ENCODE peak calls at places on chromosomes 2 and 18, in five cellular contexts. C is IMR-90, G is psoas muscle, Y is cardiac fibroblast, X is esophagus squamous epithelium. U is an unnamed sample.

GRCh38 chr18:59634096-59634495 is 63.1 kb downstream of the CCBE1 start:
- DNase-seq in G (no peak), X (no peak), Y (peak), C (no peak), U (no peak)

GRCh38 chr18:74480149-74480651 is 16.0 kb upstream of the CNDP2 start:
- DNase-seq in Y (no peak), G (no peak), X (no peak), C (no peak), U (no peak)

GRCh38 chr18:49016648-49017539 is 66.1 kb upstream of the SMAD7 start:
- DNase-seq in G (no peak), Y (peak), C (peak), X (no peak), U (peak)

GRCh38 chr2:178891265-178891958 is 84.2 kb upstream of the TTN start:
- DNase-seq in X (no peak), G (no peak), Y (peak), C (peak), U (no peak)

GRCh38 chr2:97997774-97998392 is 2.1 kb upstream of the TMEM131 start:
- DNase-seq in C (no peak), Y (no peak), G (no peak), X (no peak), U (no peak)

GRCh38 chr18:10010611-10011015 is 96.8 kb downstream of the VAPA start:
- DNase-seq in C (peak), G (peak), Y (peak), X (no peak), U (peak)

GRCh38 chr18:38534073-38534472 is 968.5 kb upstream of the CELF4 start:
- DNase-seq in G (no peak), X (no peak), C (no peak), Y (no peak), U (no peak)

GRCh38 chr18:22703883-22704626 is 229.1 kb upstream of the RBBP8 start:
- DNase-seq in Y (peak), C (peak), G (no peak), X (no peak), U (no peak)

GRCh38 chr2:68333931-68334330 is 14.2 kb upstream of the CNRIP1 start:
- DNase-seq in G (no peak), X (no peak), C (no peak), Y (no peak), U (no peak)

GRCh38 chr2:112664689-112665088 is 18.9 kb downstream of the SLC20A1 start:
- DNase-seq in X (no peak), Y (no peak), C (no peak), G (no peak), U (no peak)

GRCh38 chr2:108825254-108825653 is 38.7 kb downstream of the CCDC138 start:
- DNase-seq in C (no peak), Y (no peak), G (no peak), X (no peak), U (no peak)

GRCh38 chr18:34729740-34730338 is 19.7 kb downstream of the DTNA start:
- DNase-seq in G (no peak), X (no peak), C (no peak), Y (peak), U (no peak)

GRCh38 chr2:74374509-74375205 is 5.5 kb downstream of the DCTN1 start:
- DNase-seq in G (peak), Y (peak), C (peak), X (no peak), U (no peak)

GRCh38 chr18:8615397-8616025 is 6.3 kb downstream of the RAB12 start:
- DNase-seq in G (no peak), C (peak), X (no peak), Y (peak), U (no peak)

GRCh38 chr2:216678098-216678465 is 17.3 kb downstream of the IGFBP5 start:
- DNase-seq in G (no peak), X (no peak), Y (no peak), C (no peak), U (no peak)

GRCh38 chr2:27370816-27371620 is 602 bp downstream of the SNX17 start:
- DNase-seq in G (peak), Y (peak), X (no peak), C (peak), U (no peak)

GRCh38 chr18:79680100-79680879 is 687 bp downstream of the CTDP1 start:
- DNase-seq in Y (peak), X (no peak), C (peak), G (peak), U (no peak)

GRCh38 chr2:23354554-23354953 is 30.4 kb upstream of the KLHL29 start:
- DNase-seq in Y (no peak), X (no peak), C (no peak), G (no peak), U (peak)

GRCh38 chr18:77140439-77141109 is 8.0 kb upstream of the MBP start:
- DNase-seq in X (no peak), G (no peak), Y (no peak), C (no peak), U (no peak)

GRCh38 chr18:56447972-56448371 is 190.4 kb downstream of the TXNL1 start:
- DNase-seq in X (no peak), G (no peak), Y (no peak), C (peak), U (no peak)

GRCh38 chr18:58438984-58439311 is 189.9 kb downstream of the ALPK2 start:
- DNase-seq in C (no peak), X (no peak), G (no peak), Y (no peak), U (no peak)

GRCh38 chr2:225895126-225895525 is 495.6 kb downstream of the NYAP2 start:
- DNase-seq in Y (peak), C (peak), G (no peak), X (no peak), U (no peak)

GRCh38 chr2:215713393-215713792 is 277.5 kb upstream of the FN1 start:
- DNase-seq in G (no peak), C (peak), X (no peak), Y (peak), U (no peak)

GRCh38 chr2:234496835-234497591 is at the start of gene ARL4C:
- DNase-seq in C (peak), Y (peak), X (no peak), G (peak), U (no peak)

GRCh38 chr2:234488913-234489451 is 7.9 kb downstream of the ARL4C start:
- DNase-seq in C (no peak), Y (no peak), G (no peak), X (no peak), U (no peak)

GRCh38 chr2:9221223-9221622 is 14.6 kb downstream of the ASAP2 start:
- DNase-seq in Y (peak), X (no peak), G (no peak), C (no peak), U (no peak)

GRCh38 chr2:64327510-64328414 is 126.2 kb upstream of the LGALSL start:
- DNase-seq in C (no peak), Y (peak), G (no peak), X (no peak), U (peak)

GRCh38 chr2:27243391-27244130 is 19.3 kb downstream of the SLC30A3 start:
- DNase-seq in G (no peak), C (no peak), Y (no peak), X (no peak), U (no peak)

GRCh38 chr2:186256540-186256939 is 229.5 kb upstream of the ZC3H15 start:
- DNase-seq in X (no peak), Y (peak), G (no peak), C (peak), U (no peak)

GRCh38 chr2:207256476-207257207 is 90.9 kb upstream of the KLF7 start:
- DNase-seq in G (no peak), C (peak), Y (peak), X (no peak), U (no peak)

GRCh38 chr2:128422571-128422970 is 103.9 kb upstream of the HS6ST1 start:
- DNase-seq in X (no peak), C (peak), G (no peak), Y (peak), U (peak)

GRCh38 chr2:36366491-36367120 is 11.0 kb downstream of the CRIM1 start:
- DNase-seq in G (no peak), X (no peak), C (no peak), Y (peak), U (no peak)

GRCh38 chr2:96534701-96535181 is 1.8 kb upstream of the ARID5A start:
- DNase-seq in Y (no peak), C (no peak), X (no peak), G (no peak), U (no peak)

GRCh38 chr18:55069497-55069896 is 110.2 kb upstream of the CCDC68 start:
- DNase-seq in Y (no peak), X (no peak), G (no peak), C (no peak), U (no peak)

GRCh38 chr2:125167152-125167551 is 1142.1 kb downstream of the CNTNAP5 start:
- DNase-seq in Y (no peak), C (peak), X (no peak), G (no peak), U (no peak)

GRCh38 chr2:172215172-172215935 is 112.7 kb upstream of the DLX2 start:
- DNase-seq in C (peak), X (no peak), G (no peak), Y (no peak), U (no peak)

GRCh38 chr2:229815342-229815741 is 101.0 kb upstream of the DNER start:
- DNase-seq in G (no peak), X (no peak), C (peak), Y (peak), U (no peak)

GRCh38 chr2:154029504-154029903 is 157.8 kb downstream of the GALNT13 start:
- DNase-seq in Y (no peak), C (no peak), G (no peak), X (no peak), U (no peak)
- H3K4me3 ChIP-seq in Y (no peak), C (no peak), G (no peak), X (no peak), U (no peak)

DNA sequence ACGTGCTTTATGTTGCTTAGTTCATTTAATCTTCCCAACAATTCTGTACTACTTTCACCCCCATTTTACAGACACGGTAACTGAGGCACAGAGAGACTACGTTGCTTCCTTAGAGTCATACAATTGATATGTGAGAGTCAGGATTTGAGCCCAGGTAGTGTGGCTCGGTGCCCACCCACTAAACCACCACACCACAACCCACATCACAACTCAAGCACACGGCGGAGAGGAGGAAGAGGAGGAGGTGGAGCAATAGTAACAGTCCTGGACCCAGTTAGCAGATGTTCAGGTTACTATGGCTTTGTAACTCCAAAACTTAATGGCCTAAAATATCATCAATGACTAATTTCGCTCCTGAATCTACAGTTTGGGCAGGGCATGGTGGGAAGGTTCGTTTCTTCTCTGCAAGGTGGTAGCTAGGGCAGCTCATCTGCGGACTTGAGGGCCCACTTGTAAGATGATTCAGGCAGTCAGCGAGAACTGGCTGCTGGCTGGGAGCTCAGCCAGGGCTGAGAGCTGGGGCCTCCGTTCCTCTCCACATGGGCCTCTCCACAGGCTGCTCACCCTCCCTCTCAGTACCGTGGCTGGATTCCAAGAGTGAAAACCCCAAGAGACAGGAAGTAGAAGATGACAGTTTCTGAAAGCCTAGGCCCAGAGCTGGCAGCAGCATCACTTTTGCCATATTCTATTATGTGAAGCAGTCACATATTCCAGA is 167.1 kb downstream of the ZFP36L2 start:
- DNase-seq in C (peak), G (peak), X (no peak), Y (peak), U (no peak)
- H3K4me3 ChIP-seq in C (no peak), G (no peak), X (no peak), Y (no peak), U (no peak)

DNA sequence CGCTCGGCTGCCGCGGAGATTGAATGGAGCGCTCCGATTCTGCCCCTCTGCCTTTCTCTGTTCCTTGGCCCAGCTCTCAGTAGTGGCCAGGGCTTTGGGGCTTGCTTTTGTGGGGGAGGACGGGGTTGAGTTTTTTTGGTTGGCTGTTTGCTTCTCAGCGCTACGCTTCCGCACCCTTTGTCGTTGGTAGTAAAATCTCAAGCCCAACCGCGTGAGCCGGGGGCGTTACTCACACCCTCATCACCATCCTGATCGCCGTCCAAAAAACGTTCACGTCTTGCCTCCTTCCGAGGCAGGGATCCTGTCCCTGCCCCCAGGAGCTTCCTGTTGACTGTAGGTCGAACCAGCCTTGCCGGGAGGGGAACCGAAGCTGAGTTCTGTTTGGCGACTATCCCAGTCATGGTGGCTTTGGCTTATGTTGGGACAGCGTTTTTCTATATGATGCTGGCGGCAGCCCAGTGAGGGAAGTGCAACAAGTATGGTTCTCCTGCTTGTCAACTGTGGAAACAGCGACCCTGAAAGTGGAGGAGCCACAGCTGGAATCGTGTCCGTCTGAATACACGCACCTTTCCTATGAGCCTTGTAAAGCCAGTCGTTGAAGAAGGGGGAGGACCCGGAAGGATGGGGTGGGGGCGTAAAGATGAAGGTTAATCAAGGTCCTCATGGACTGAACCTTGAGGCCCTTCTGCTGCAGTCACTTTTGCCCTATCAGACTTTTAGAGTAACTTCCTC is 797 bp upstream of the YES1 start:
- DNase-seq in C (peak), X (peak), Y (peak), G (peak), U (peak)
- H3K4me3 ChIP-seq in C (peak), X (peak), Y (peak), G (peak), U (peak)

DNA sequence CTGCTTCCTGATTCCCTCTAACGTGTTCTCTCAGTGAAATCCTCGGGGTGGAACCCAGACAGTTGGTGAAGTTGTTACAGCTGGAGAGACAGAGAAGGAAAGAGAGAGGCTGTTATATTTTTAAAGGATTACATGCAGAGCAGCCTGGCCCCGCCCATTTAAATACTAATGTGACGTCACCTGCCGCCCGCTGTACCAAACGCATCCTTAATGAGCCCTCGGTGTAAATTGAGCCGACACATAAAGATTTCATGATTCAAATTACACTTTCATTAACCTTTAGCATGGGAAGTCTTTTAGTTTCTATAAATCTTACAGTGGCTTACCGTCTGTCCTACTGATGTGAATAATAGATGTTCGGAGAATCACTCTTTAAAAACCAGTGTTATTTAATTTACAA is 164.0 kb upstream of the SIX3 start:
- DNase-seq in X (no peak), C (no peak), Y (peak), G (no peak), U (no peak)
- H3K4me3 ChIP-seq in X (no peak), C (no peak), Y (no peak), G (no peak), U (no peak)

GRCh38 chr2:15790838-15791237 is 149.5 kb upstream of the MYCN start:
- DNase-seq in Y (no peak), C (no peak), X (no peak), G (no peak), U (no peak)
- H3K4me3 ChIP-seq in Y (no peak), C (no peak), X (no peak), G (no peak), U (no peak)

DNA sequence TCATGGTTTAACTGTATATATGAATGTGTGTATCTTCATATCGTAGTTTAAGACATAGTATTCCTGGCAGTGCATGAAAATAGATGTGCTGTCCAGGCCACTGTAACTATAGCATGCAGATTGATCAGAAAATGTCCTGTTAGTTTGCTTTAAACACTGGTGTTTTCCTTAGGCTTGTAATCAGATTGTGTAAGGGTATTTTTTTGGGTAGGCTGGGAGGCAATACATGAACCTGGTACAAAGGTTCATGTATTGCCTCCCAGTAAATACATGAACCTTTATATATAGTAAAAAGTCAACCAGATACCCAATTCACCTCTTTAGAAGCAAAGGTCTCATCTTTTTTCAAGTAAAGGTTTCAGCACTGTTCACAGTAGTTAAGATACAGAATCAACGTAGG is 1.6 kb downstream of the COQ10B start:
- DNase-seq in Y (no peak), X (no peak), G (no peak), C (no peak), U (no peak)
- H3K4me3 ChIP-seq in Y (peak), X (peak), G (peak), C (peak), U (peak)

GRCh38 chr18:12314586-12315305 is 6.7 kb downstream of the TUBB6 start:
- DNase-seq in X (no peak), G (no peak), C (no peak), Y (no peak), U (peak)
- H3K4me3 ChIP-seq in X (no peak), G (no peak), C (no peak), Y (no peak), U (no peak)

GRCh38 chr2:16664809-16665745 is 557 bp downstream of the CYRIA start:
- DNase-seq in G (peak), X (no peak), C (no peak), Y (no peak), U (peak)
- H3K4me3 ChIP-seq in G (peak), X (peak), C (peak), Y (peak), U (peak)

DNA sequence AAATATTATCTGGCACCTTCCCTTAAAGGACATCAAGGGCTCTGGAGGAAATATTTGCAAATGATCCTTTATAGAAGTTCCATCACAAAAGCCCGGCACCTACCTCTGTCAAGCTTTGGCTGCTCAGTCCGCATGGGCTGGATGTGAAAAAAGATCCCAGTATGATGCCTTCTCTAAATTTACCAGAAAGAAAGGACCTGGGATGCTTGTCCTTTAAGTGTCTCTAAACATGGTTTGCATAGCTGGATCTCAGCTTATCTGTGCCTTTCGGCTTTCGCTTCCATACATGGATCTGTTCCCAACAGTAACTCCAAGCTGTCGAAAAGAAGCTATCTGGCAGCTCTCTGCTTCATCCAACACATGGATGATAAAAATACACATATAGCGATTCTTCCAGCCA is 60.4 kb upstream of the SLC8A1 start:
- DNase-seq in G (no peak), X (no peak), C (no peak), Y (no peak), U (no peak)
- H3K4me3 ChIP-seq in G (peak), X (peak), C (no peak), Y (peak), U (peak)

U was measured in vagina.